ENCODE peak calls at places on chromosomes 16 and 17, in six cellular contexts. T is lower lobe of right lung; I is upper lobe of right lung; E is CD4-positive, CD25-positive, alpha-beta regulatory T cell; V is adrenal gland; J is GM23248. S is an unnamed sample.
A peak's percentile ranks its signal among the peaks of the same experiment; 100 is the strongest.

GRCh38 chr17:795276-795675 is 13.1 kb downstream of the MRM3 start:
- DNase-seq in T (peak; percentile 27), I (no peak), E (no peak), V (no peak), J (no peak), S (no peak)

GRCh38 chr16:85172465-85173071 is 60.3 kb upstream of the CIBAR2 start:
- DNase-seq in T (peak; percentile 47), I (no peak), E (no peak), V (no peak), J (peak; percentile 74), S (peak; percentile 77)

GRCh38 chr16:10971560-10971961 is 27.2 kb downstream of the CLEC16A start:
- DNase-seq in T (no peak), I (no peak), E (no peak), V (peak; percentile 44), J (peak; percentile 88), S (peak; percentile 86)

GRCh38 chr17:876272-876671 is 94.1 kb downstream of the MRM3 start:
- DNase-seq in T (no peak), I (no peak), E (no peak), V (no peak), J (no peak), S (no peak)

GRCh38 chr17:40107266-40107980 is 7.0 kb upstream of the NR1D1 start:
- DNase-seq in T (no peak), I (no peak), E (no peak), V (peak; percentile 41), J (peak; percentile 55), S (no peak)

GRCh38 chr16:58196898-58197313 is 1.0 kb downstream of the CSNK2A2 start:
- DNase-seq in T (no peak), I (no peak), E (no peak), V (no peak), J (peak; percentile 62), S (peak; percentile 31)

GRCh38 chr17:37605081-37605480 is 4.1 kb downstream of the SYNRG start:
- DNase-seq in T (no peak), I (no peak), E (no peak), V (no peak), J (peak; percentile 45), S (no peak)

GRCh38 chr16:85037050-85037410 is 9.4 kb downstream of the KIAA0513 start:
- DNase-seq in T (no peak), I (no peak), E (no peak), V (peak; percentile 88), J (peak; percentile 56), S (no peak)

GRCh38 chr17:76568771-76569170 is 16.9 kb downstream of the ST6GALNAC2 start:
- DNase-seq in T (no peak), I (no peak), E (no peak), V (no peak), J (no peak), S (no peak)

GRCh38 chr17:79415909-79416308 is 194.9 kb downstream of the RBFOX3 start:
- DNase-seq in T (no peak), I (no peak), E (no peak), V (no peak), J (no peak), S (no peak)

GRCh38 chr17:3944485-3945388 is 19.5 kb downstream of the ATP2A3 start:
- DNase-seq in T (no peak), I (peak; percentile 74), E (peak; percentile 29), V (no peak), J (peak; percentile 89), S (peak; percentile 74)

GRCh38 chr17:8056232-8056975 is 17.5 kb downstream of the ALOX15B start:
- DNase-seq in T (peak; percentile 81), I (peak; percentile 78), E (no peak), V (peak; percentile 61), J (peak; percentile 66), S (no peak)

GRCh38 chr16:1890701-1891035 is 18.7 kb upstream of the MEIOB start:
- DNase-seq in T (no peak), I (no peak), E (no peak), V (no peak), J (no peak), S (no peak)

DNA sequence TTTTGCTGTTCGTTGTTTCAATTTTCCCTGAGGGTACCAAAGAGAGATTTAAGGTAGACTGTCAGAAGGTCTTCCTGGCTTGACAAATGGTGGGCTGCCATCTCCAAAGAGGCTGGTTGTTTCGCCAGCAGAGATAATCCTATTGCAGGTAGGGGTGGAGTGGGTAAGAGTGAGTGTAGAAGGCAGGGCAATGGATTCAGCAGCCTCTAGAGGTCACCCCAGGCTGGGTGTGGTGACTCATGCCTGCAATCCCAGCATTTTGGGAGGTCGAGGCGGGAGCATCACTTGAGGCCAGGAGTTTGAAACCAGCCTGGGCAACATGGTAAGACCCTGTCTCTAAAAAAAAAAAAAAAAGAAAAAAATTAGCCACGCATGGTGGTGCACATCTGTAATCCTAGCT is 34.6 kb downstream of the DCAKD start:
- DNase-seq in T (no peak), I (no peak), E (no peak), V (no peak), J (peak; percentile 47), S (no peak)
- H3K4me1 ChIP-seq in T (peaks cover 23% of the 10 kb centered on the region), I (peaks cover 14% of the 10 kb centered on the region), E (peaks cover 22% of the 10 kb centered on the region), V (peaks cover 20% of the 10 kb centered on the region), J (peaks cover 10% of the 10 kb centered on the region), S (no peaks in the 10 kb centered on the region)

DNA sequence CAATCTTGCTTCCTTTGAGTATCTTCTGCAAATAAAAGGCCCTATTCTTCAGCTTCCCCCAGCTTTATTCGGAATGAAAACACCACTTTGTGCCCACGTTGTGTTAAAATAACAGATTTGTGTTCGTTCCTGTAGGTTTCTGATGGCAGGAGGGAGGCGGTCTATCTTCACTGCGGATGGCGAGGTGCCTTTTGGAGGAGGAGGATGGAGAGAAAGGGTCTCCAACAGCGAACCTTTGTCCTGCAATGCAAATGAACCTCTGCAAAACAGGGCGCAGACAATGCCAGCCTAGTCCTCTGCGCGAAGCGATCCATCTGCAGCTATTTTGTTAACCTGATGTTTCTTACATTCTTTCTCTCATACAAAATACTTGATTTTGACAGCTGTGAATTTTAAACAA is 279.2 kb upstream of the IRX5 start:
- DNase-seq in T (no peak), I (no peak), E (no peak), V (no peak), J (no peak), S (no peak)
- H3K4me1 ChIP-seq in T (peaks cover 32% of the 10 kb centered on the region), I (peaks cover 18% of the 10 kb centered on the region), E (no peaks in the 10 kb centered on the region), V (no peaks in the 10 kb centered on the region), J (peaks cover 6% of the 10 kb centered on the region), S (peaks cover 20% of the 10 kb centered on the region)

DNA sequence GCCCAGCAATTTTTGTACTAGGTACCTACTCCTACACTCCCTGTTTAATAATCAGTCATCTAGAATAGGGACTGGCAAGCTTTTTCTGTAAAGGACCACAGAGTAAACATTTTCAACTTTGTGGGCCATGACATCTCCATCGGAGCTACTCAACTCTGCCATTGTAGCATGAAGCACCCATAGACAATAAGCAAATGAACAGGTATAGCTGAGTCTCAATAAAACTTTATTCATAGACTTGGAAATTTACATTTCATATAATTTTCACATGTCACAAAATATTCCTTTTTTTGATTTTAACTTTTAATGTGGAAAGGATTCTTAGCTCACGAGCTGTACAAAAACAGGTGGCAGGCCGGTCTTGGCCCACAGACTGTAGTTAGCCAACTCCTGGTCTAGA is 345.8 kb downstream of the SOX9 start:
- DNase-seq in T (no peak), I (no peak), E (no peak), V (no peak), J (no peak), S (no peak)
- H3K4me1 ChIP-seq in T (no peaks in the 10 kb centered on the region), I (no peaks in the 10 kb centered on the region), E (no peaks in the 10 kb centered on the region), V (no peaks in the 10 kb centered on the region), J (peaks cover 26% of the 10 kb centered on the region), S (no peaks in the 10 kb centered on the region)

DNA sequence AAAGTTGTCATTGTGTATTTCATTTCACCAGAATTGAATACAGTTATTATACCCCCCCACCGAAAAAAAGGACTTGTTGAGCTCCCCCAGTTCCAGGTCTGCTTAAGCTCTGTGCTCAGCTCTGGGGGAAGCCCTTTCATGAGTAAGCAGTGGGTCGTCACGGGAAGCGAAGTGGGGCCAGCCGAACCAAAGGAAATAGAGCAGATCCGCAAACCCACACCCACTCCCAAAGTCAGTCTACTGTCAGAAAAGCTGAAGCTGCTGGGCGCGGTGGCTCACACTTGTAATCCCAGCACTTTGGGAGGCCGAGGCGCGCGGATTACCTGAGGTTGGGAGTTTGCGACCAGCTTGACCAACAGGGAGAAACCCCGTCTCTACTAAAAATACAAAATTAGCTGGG is 50.1 kb downstream of the PECAM1 start:
- DNase-seq in T (no peak), I (no peak), E (no peak), V (no peak), J (no peak), S (no peak)
- H3K4me1 ChIP-seq in T (peaks cover 96% of the 10 kb centered on the region), I (peaks cover 78% of the 10 kb centered on the region), E (no peaks in the 10 kb centered on the region), V (peaks cover 17% of the 10 kb centered on the region), J (peaks cover 22% of the 10 kb centered on the region), S (peaks cover 4% of the 10 kb centered on the region)

DNA sequence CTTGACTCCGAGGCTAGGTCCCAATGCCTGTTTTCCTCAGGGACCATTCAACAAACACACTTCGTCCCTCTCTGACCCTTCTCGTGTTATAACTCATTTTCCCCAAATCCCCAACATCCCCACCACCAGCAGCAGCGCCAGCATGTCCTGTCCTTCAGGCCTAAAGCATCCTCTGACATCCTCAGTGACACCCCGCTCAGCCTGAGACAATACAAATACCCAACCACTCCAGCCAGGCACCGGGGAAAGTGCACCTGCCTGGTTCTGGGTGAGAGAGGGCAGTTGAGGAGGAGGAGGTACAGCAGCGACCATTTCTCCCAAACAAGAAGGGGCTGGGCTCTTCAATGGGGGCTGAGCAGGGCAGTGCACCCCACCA is 4.7 kb downstream of the MNT start:
- DNase-seq in T (no peak), I (peak; percentile 63), E (no peak), V (no peak), J (no peak), S (no peak)
- H3K4me1 ChIP-seq in T (peaks cover 65% of the 10 kb centered on the region), I (peaks cover 55% of the 10 kb centered on the region), E (peaks cover 69% of the 10 kb centered on the region), V (peaks cover 58% of the 10 kb centered on the region), J (peaks cover 30% of the 10 kb centered on the region), S (peaks cover 63% of the 10 kb centered on the region)

GRCh38 chr17:82444941-82445521 is 5.5 kb downstream of the CYBC1 start:
- DNase-seq in T (no peak), I (peak; percentile 72), E (no peak), V (no peak), J (no peak), S (no peak)
- H3K4me1 ChIP-seq in T (peaks cover 38% of the 10 kb centered on the region), I (peaks cover 31% of the 10 kb centered on the region), E (peaks cover 27% of the 10 kb centered on the region), V (peaks cover 20% of the 10 kb centered on the region), J (peaks cover 7% of the 10 kb centered on the region), S (peaks cover 17% of the 10 kb centered on the region)